ENCODE peak calls at places on chromosomes 1 and 21, in six cellular contexts. J is sigmoid colon, R is tibial nerve, L is left lung, D is HCT116, F is transverse colon. I is an unnamed sample.

GRCh38 chr1:93623436-93623835 is 58.2 kb downstream of the BCAR3 start:
- DNase-seq in L (no peak), J (no peak), F (no peak), R (no peak), D (no peak), I (no peak)

GRCh38 chr1:192797143-192797542 is 11.7 kb upstream of the RGS2 start:
- DNase-seq in F (no peak), L (no peak), R (no peak), J (no peak), D (no peak), I (no peak)

GRCh38 chr1:11875094-11875493 is 16.3 kb upstream of the NPPB start:
- DNase-seq in D (no peak), F (no peak), R (no peak), L (no peak), J (no peak), I (no peak)

GRCh38 chr21:40901690-40902089 is 54.7 kb upstream of the DSCAM start:
- DNase-seq in J (peak; percentile 72), L (no peak), D (no peak), R (no peak), F (no peak), I (no peak)

GRCh38 chr1:185046639-185047038 is 1.3 kb downstream of the RNF2 start:
- DNase-seq in L (no peak), J (no peak), R (no peak), D (no peak), F (no peak), I (no peak)

GRCh38 chr1:228697209-228698016 is 37.9 kb upstream of the RHOU start:
- DNase-seq in F (peak; percentile 32), L (peak; percentile 39), D (no peak), R (peak; percentile 91), J (peak; percentile 80), I (peak; percentile 67)

GRCh38 chr21:35968564-35968963 is 91.8 kb downstream of the SETD4 start:
- DNase-seq in L (no peak), J (no peak), D (no peak), R (no peak), F (no peak), I (no peak)

GRCh38 chr1:62530516-62531154 is 66.7 kb upstream of the ANGPTL3 start:
- DNase-seq in D (no peak), J (no peak), F (peak; percentile 46), L (no peak), R (no peak), I (no peak)

GRCh38 chr1:52032785-52033131 is 852 bp downstream of the KTI12 start:
- DNase-seq in J (peak; percentile 73), L (peak; percentile 60), R (no peak), F (peak; percentile 58), D (no peak), I (peak; percentile 67)

GRCh38 chr1:225685476-225686176 is 32.7 kb upstream of the ENAH start:
- DNase-seq in F (no peak), R (no peak), J (no peak), L (no peak), D (no peak), I (no peak)

GRCh38 chr1:53546409-53547155 is 87.4 kb downstream of the DMRTB1 start:
- DNase-seq in R (no peak), D (no peak), J (peak; percentile 40), L (peak; percentile 24), F (peak; percentile 1), I (no peak)

GRCh38 chr21:26587621-26588260 is 14.7 kb upstream of the CYYR1 start:
- DNase-seq in J (no peak), D (no peak), R (no peak), L (no peak), F (no peak), I (no peak)

GRCh38 chr21:38679531-38679930 is 126.2 kb upstream of the ETS2 start:
- DNase-seq in R (no peak), F (no peak), L (no peak), J (no peak), D (no peak), I (no peak)

GRCh38 chr1:33005812-33006465 is 30.7 kb downstream of the AK2 start:
- DNase-seq in R (no peak), L (no peak), F (no peak), J (no peak), D (no peak), I (no peak)

GRCh38 chr1:33005117-33005811 is 31.4 kb downstream of the AK2 start:
- DNase-seq in R (no peak), F (no peak), L (no peak), J (no peak), D (no peak), I (no peak)

GRCh38 chr1:33009561-33009960 is 27.1 kb downstream of the AK2 start:
- DNase-seq in D (no peak), F (no peak), L (no peak), R (no peak), J (no peak), I (no peak)

GRCh38 chr1:33008051-33008914 is 28.4 kb downstream of the AK2 start:
- DNase-seq in F (no peak), L (peak; percentile 73), D (no peak), J (no peak), R (no peak), I (no peak)

DNA sequence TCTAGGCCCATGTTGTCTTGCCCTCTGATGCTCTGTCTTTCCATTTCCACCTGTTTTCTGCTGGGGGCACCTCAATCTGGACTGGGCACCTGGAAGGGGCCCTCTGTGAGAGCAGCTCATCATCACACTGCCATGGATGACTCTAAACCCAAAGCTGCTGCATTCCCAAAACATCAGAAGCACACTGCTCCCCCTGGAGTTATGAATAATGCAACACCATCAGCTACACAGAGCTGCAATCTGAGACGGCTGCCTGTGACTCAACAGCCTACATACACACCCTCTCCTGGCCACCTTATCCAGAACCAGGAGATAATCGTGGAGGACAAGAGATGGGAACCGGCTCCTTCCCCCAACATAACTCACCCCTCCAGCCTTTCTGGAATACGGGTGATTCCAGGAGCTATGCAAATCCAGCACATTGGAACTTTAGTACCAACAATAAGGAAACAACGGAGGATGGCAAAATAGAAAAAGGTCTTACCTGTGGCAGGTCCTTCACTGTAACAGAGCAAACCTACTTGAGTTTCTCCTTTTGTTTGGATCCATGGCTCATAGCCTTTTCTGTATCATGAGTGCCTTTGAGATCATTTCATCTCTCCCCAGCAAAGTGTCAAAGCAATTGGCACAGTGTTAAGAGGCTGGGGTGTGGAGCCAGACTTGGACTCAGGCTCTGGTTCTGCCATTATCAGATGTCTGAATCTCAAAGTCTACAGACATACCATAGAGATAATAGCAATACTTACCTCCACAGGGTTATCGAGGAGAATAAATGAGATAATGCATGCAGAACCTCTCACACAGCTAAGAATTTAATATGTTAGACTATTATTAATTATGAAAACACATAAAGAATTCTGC is 29.3 kb downstream of the AK2 start:
- DNase-seq in F (peak; percentile 28), R (no peak), D (peak; percentile 57), L (peak; percentile 61), J (no peak), I (no peak)
- H3K4me1 ChIP-seq in F (peaks cover 36% of the 10 kb centered on the region), R (peaks cover 2% of the 10 kb centered on the region), D (peaks cover 23% of the 10 kb centered on the region), L (peaks cover 50% of the 10 kb centered on the region), J (no peaks in the 10 kb centered on the region), I (peaks cover 41% of the 10 kb centered on the region)

GRCh38 chr1:67584938-67585337 is 100.1 kb upstream of the GADD45A start:
- DNase-seq in F (no peak), D (no peak), L (no peak), J (no peak), R (no peak), I (no peak)

GRCh38 chr1:67580671-67581403 is 104.2 kb upstream of the GADD45A start:
- DNase-seq in F (no peak), D (no peak), R (no peak), J (no peak), L (no peak), I (no peak)

GRCh38 chr1:67579623-67580394 is 105.2 kb upstream of the GADD45A start:
- DNase-seq in F (no peak), L (no peak), D (no peak), R (no peak), J (no peak), I (no peak)

GRCh38 chr1:67583462-67583950 is 101.5 kb upstream of the GADD45A start:
- DNase-seq in F (no peak), R (no peak), J (no peak), D (no peak), L (no peak), I (no peak)

GRCh38 chr1:67582625-67583461 is 102.2 kb upstream of the GADD45A start:
- DNase-seq in D (no peak), J (no peak), L (no peak), R (no peak), F (no peak), I (no peak)
- H3K27ac ChIP-seq in D (no peak overlapping the region), J (no peak overlapping the region), L (no peak overlapping the region), R (no peak overlapping the region), F (no peak overlapping the region), I (peak overlapping the region; percentile 17)

DNA sequence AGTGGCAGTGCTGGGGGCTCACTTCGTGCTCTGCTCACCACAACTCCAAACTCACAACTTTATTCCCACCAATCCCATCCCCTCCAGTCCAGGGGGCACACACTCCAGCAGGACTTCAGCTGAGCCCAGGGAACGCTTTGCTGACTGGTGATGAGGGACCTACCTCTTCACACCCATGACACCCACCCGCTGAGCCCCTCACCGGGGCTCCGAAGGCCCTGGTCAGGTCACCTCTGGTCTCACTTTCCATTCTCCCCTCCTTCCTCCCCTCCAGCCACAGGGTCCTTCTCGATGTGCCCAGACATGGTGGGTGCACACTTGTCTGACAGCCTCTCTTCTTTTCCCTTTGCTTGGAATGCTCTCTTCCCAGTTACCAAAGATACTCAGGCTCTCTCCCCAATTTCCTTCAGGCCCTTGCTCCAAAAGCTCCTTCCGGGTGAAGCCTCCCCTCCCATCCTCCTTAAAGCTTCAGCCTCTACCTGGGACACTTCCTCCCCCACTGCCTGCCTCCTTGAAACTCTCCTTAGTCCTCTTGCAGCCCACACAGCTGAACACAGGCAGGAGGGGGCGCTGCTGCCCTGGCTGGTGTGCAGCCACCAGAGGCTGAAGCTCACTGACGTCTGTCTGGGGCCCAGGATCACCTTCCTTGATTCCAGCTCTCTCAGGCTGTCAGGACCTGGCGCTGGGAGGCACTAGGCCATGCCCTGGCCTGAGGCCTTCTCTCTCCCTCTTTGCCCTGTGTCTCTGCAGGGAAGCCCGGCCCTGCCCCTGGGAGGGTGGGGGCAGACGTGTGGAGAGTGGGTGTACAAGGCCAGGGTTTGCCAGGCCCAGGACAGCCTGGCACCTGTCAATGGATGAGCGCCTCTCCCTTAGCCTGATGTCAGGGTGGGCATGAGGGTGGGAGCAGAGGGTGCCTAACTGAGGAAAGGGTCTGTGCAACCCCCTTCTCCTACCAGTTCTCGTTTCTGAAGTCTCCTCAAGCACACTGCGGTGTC is 1.6 kb downstream of the KCNE1 start:
- DNase-seq in R (peak; percentile 62), D (peak; percentile 18), L (peak; percentile 82), F (peak; percentile 88), J (peak; percentile 82), I (peak; percentile 73)
- TF ChIP-seq CTCF in R (peak; percentile 56), D (peak; percentile 71), L (peak; percentile 63), F (peak; percentile 94), J (no peak), I (peak; percentile 67)

GRCh38 chr1:213569816-213570150 is 418.0 kb upstream of the PROX1 start:
- DNase-seq in J (no peak), F (no peak), D (peak; percentile 49), L (no peak), R (no peak), I (no peak)

GRCh38 chr1:213571843-213572242 is 415.9 kb upstream of the PROX1 start:
- DNase-seq in D (no peak), J (no peak), R (no peak), F (no peak), L (no peak), I (no peak)

GRCh38 chr1:213572939-213573647 is 414.7 kb upstream of the PROX1 start:
- DNase-seq in F (no peak), L (no peak), R (no peak), D (peak; percentile 6), J (no peak), I (no peak)

GRCh38 chr1:213570487-213570886 is 417.3 kb upstream of the PROX1 start:
- DNase-seq in D (peak; percentile 26), J (no peak), R (no peak), L (no peak), F (no peak), I (no peak)

GRCh38 chr1:213571419-213571818 is 416.4 kb upstream of the PROX1 start:
- DNase-seq in L (no peak), J (no peak), D (no peak), F (no peak), R (no peak), I (no peak)
- H3K4me1 ChIP-seq in L (no peaks in the 10 kb centered on the region), J (no peaks in the 10 kb centered on the region), D (peaks cover 21% of the 10 kb centered on the region), F (peaks cover 8% of the 10 kb centered on the region), R (no peaks in the 10 kb centered on the region), I (no peaks in the 10 kb centered on the region)